ENCODE peak calls at places on chromosomes 11 and 22, in five cellular contexts. A is adrenal gland, M is adipocyte, D is lung, Y is colonic mucosa. Z is an unnamed sample. For H3K36me3, the result is how much of the 10 kb centered on the place peaks cover.

GRCh38 chr11:60942207-60942606 is 9.8 kb downstream of the SLC15A3 start:
- DNase-seq in A (no peak), M (no peak), D (no peak), Y (no peak), Z (no peak)

GRCh38 chr22:19819911-19820879 is 34.5 kb downstream of the GNB1L start:
- DNase-seq in A (no peak), M (no peak), D (no peak), Y (peak), Z (peak)

GRCh38 chr22:46604306-46604690 is 15.9 kb upstream of the GRAMD4 start:
- DNase-seq in A (peak), M (no peak), D (no peak), Y (no peak), Z (no peak)

GRCh38 chr11:36345535-36346141 is 49.5 kb downstream of the PRR5L start:
- DNase-seq in A (no peak), M (no peak), D (no peak), Y (peak), Z (no peak)

GRCh38 chr11:75850787-75851186 is 35.8 kb downstream of the UVRAG start:
- DNase-seq in A (no peak), M (peak), D (no peak), Y (no peak), Z (no peak)

GRCh38 chr22:40855104-40855959 is 1.1 kb downstream of the ST13 start:
- DNase-seq in A (no peak), M (peak), D (no peak), Y (no peak), Z (peak)

GRCh38 chr11:119195680-119196079 is 10.4 kb downstream of the NHERF4 start:
- DNase-seq in A (peak), M (peak), D (peak), Y (peak), Z (peak)

GRCh38 chr11:46458491-46458890 is 66.9 kb upstream of the CHRM4 start:
- DNase-seq in A (no peak), M (no peak), D (no peak), Y (no peak), Z (no peak)

GRCh38 chr11:75246006-75246672 is 5.6 kb downstream of the TPBGL start:
- DNase-seq in A (no peak), M (no peak), D (no peak), Y (no peak), Z (no peak)

GRCh38 chr11:17978553-17979287 is 34.1 kb downstream of the SERGEF start:
- DNase-seq in A (peak), M (peak), D (no peak), Y (peak), Z (peak)

GRCh38 chr22:35313311-35314121 is 13.8 kb downstream of the TOM1 start:
- DNase-seq in A (peak), M (peak), D (no peak), Y (no peak), Z (peak)

GRCh38 chr11:22703040-22703439 is 36.6 kb downstream of the GAS2 start:
- DNase-seq in A (no peak), M (peak), D (no peak), Y (peak), Z (peak)

GRCh38 chr11:56990702-56991101 is 2.0 kb downstream of the OR5AK2 start:
- DNase-seq in A (no peak), M (no peak), D (no peak), Y (no peak), Z (no peak)

DNA sequence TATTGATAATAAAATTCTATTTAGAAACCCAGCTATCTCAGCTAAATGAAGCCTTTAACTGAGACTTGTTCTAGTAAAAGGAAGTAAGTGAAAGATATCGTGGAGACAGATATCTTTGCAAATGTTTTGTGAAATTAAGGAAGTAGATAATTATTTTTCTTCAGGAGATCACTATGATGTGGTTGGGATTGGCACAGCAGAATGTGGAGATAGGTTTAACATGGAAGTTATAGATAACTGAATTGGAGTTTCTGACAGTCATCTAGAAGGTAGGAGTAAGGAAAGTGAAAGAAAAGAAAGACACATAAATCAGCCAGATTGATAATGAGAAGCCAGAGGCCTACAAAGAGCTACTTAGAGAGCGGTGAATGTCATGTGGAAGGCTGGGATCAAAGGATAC is 4.7 kb upstream of the CASP5 start:
- DNase-seq in A (no peak), M (no peak), D (no peak), Y (no peak), Z (no peak)
- H3K36me3 ChIP-seq in A (under half), M (under half), D (under half), Y (under half), Z (under half)

GRCh38 chr11:116866774-116867455 is 29.5 kb upstream of the APOA1 start:
- DNase-seq in A (no peak), M (peak), D (no peak), Y (no peak), Z (no peak)

GRCh38 chr11:116862101-116862637 is 24.7 kb upstream of the APOA1 start:
- DNase-seq in A (no peak), M (no peak), D (no peak), Y (no peak), Z (no peak)

GRCh38 chr11:116862951-116863350 is 25.5 kb upstream of the APOA1 start:
- DNase-seq in A (no peak), M (no peak), D (no peak), Y (no peak), Z (no peak)

GRCh38 chr11:116865696-116866095 is 28.3 kb upstream of the APOA1 start:
- DNase-seq in A (no peak), M (peak), D (no peak), Y (no peak), Z (no peak)

GRCh38 chr11:116864531-116864930 is 27.1 kb upstream of the APOA1 start:
- DNase-seq in A (no peak), M (no peak), D (no peak), Y (no peak), Z (no peak)
- H3K36me3 ChIP-seq in A (half or more), M (half or more), D (under half), Y (under half), Z (under half)

GRCh38 chr11:73135346-73136284 is 6.5 kb downstream of the FCHSD2 start:
- DNase-seq in A (no peak), M (no peak), D (no peak), Y (no peak), Z (no peak)
- H3K36me3 ChIP-seq in A (under half), M (under half), D (under half), Y (under half), Z (under half)

GRCh38 chr11:64776425-64776824 is 1.9 kb downstream of the SF1 start:
- DNase-seq in A (no peak), M (no peak), D (no peak), Y (no peak), Z (no peak)
- H3K36me3 ChIP-seq in A (half or more), M (half or more), D (under half), Y (under half), Z (half or more)

GRCh38 chr11:110467556-110467955 is 37.8 kb downstream of the FDX1 start:
- DNase-seq in A (no peak), M (no peak), D (no peak), Y (no peak), Z (no peak)
- H3K36me3 ChIP-seq in A (under half), M (under half), D (under half), Y (under half), Z (under half)

GRCh38 chr11:43765194-43765593 is 84.7 kb downstream of the HSD17B12 start:
- DNase-seq in A (no peak), M (no peak), D (no peak), Y (no peak), Z (no peak)
- H3K36me3 ChIP-seq in A (under half), M (half or more), D (under half), Y (under half), Z (under half)

DNA sequence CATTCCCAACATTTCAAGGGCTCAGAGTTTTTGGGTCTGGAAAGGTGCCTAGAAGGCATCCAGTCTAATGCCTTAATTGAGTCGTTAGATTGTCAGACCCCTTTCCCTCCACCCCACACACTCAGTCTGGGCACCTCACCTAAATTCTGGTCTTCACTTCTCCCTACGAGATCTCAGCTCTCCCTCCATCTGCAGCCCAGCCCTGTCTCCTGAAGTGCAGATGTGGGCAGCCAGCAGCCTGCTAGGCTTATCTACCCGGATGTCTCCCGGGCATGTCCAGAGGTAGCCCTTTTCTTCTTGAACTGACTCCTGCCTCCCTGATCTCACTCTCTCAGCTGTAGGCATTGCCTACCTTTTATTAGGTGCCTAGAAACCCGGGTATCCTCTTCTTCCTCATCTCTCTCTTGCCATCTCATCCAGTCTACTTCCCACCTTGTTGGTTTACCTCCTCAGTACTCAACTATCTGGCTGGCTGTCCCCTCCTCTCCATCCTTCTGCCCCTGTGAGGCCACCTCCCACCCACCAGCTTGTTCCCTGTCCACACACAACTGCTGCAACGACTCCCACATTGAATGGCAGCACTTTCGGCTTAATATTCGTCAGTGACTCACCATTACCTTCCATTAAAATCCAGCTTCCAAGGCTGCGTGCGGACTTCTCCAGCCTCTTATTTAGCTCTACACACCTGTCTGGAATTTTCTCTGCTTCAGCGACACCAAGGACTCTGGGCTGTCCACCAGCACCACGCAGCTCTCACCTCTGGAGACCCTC is 6.2 kb downstream of the SEPTIN3 start:
- DNase-seq in A (no peak), M (no peak), D (no peak), Y (no peak), Z (no peak)
- H3K36me3 ChIP-seq in A (under half), M (under half), D (under half), Y (under half), Z (under half)